ENCODE peak calls at places on chromosomes 3 and 15, in nine cellular contexts. D is RWPE1, E is left ventricle myocardium inferior, X is GM12864, R is suprapubic skin, K is astrocyte, O is psoas muscle, J is AG04450, B is natural killer cell. T is an unnamed sample.

GRCh38 chr15:90691369-90691768 is 25.8 kb upstream of the BLM start:
- DNase-seq in D (no peak), R (no peak), O (no peak), J (no peak), E (no peak), X (no peak), B (no peak), K (no peak), T (no peak)

GRCh38 chr15:31758126-31758525 is 272.2 kb upstream of the CHRNA7 start:
- DNase-seq in B (no peak), O (peak; percentile 82), R (no peak), X (peak; percentile 10), J (no peak), E (peak; percentile 62), D (peak; percentile 44), K (no peak), T (no peak)

GRCh38 chr3:38028621-38029361 is 651 bp downstream of the PLCD1 start:
- DNase-seq in E (no peak), K (no peak), R (peak; percentile 82), X (no peak), D (no peak), J (no peak), B (no peak), O (no peak), T (no peak)

GRCh38 chr3:25648925-25649828 is 15.5 kb downstream of the TOP2B start:
- DNase-seq in B (no peak), K (no peak), O (no peak), E (no peak), J (no peak), X (no peak), R (no peak), D (no peak), T (no peak)

GRCh38 chr3:8970971-8971589 is 7.8 kb upstream of the RAD18 start:
- DNase-seq in X (peak; percentile 30), K (no peak), J (peak; percentile 37), B (peak; percentile 63), R (no peak), O (no peak), D (peak; percentile 63), E (no peak), T (no peak)

GRCh38 chr3:43338295-43338694 is 52.0 kb downstream of the SNRK start:
- DNase-seq in O (no peak), X (no peak), E (no peak), D (no peak), B (no peak), J (no peak), K (peak; percentile 9), R (no peak), T (no peak)

GRCh38 chr3:124986153-124987143 is 51.9 kb upstream of the MUC13 start:
- DNase-seq in O (no peak), E (no peak), R (no peak), X (no peak), D (peak; percentile 89), J (peak; percentile 69), K (peak; percentile 96), B (no peak), T (no peak)

GRCh38 chr15:62099171-62099601 is 32.4 kb downstream of the C2CD4A start:
- DNase-seq in J (no peak), X (no peak), E (no peak), D (no peak), K (peak; percentile 27), O (no peak), R (no peak), B (no peak), T (no peak)

GRCh38 chr15:36771826-36772225 is 192.4 kb downstream of the CDIN1 start:
- DNase-seq in B (no peak), R (no peak), D (no peak), J (no peak), X (no peak), O (no peak), E (no peak), K (no peak), T (no peak)

GRCh38 chr3:128390867-128391266 is 75.8 kb downstream of the DNAJB8 start:
- DNase-seq in E (no peak), B (no peak), D (no peak), K (no peak), X (no peak), O (no peak), J (no peak), R (no peak), T (no peak)

GRCh38 chr3:134769469-134769868 is 25.6 kb upstream of the EPHB1 start:
- DNase-seq in E (no peak), K (no peak), D (no peak), J (no peak), B (no peak), R (no peak), X (no peak), O (no peak), T (no peak)

GRCh38 chr15:44243146-44243545 is 45.4 kb upstream of the GOLM2 start:
- DNase-seq in E (no peak), D (no peak), J (no peak), R (no peak), B (no peak), X (no peak), O (no peak), K (no peak), T (no peak)

GRCh38 chr3:23702198-23702597 is 103.6 kb upstream of the UBE2E1 start:
- DNase-seq in E (no peak), O (no peak), R (no peak), J (no peak), D (no peak), X (no peak), B (no peak), K (peak; percentile 31), T (no peak)

GRCh38 chr3:172024679-172025078 is 14.7 kb upstream of the FNDC3B start:
- DNase-seq in E (no peak), O (no peak), D (no peak), X (no peak), B (no peak), K (no peak), J (no peak), R (no peak), T (no peak)

GRCh38 chr3:43291546-43291945 is 5.2 kb downstream of the SNRK start:
- DNase-seq in X (no peak), K (peak; percentile 10), B (no peak), R (no peak), J (no peak), E (no peak), D (no peak), O (no peak), T (no peak)

GRCh38 chr3:124780767-124781485 is 50.7 kb downstream of the UMPS start:
- DNase-seq in R (peak; percentile 87), O (peak; percentile 94), E (peak; percentile 89), J (no peak), X (no peak), D (no peak), B (no peak), K (peak; percentile 78), T (no peak)

GRCh38 chr15:62886431-62887071 is 156.0 kb upstream of the TPM1 start:
- DNase-seq in D (no peak), O (no peak), R (no peak), E (no peak), K (peak; percentile 70), J (no peak), X (no peak), B (no peak), T (no peak)

GRCh38 chr15:98853161-98853560 is 154.4 kb downstream of the PGPEP1L start:
- DNase-seq in R (peak; percentile 89), K (peak; percentile 92), B (peak; percentile 81), J (peak; percentile 81), D (no peak), X (peak; percentile 46), E (peak; percentile 91), O (peak; percentile 89), T (peak; percentile 86)

GRCh38 chr15:66298803-66299251 is 5.5 kb downstream of the DIS3L start:
- DNase-seq in O (no peak), X (no peak), R (no peak), E (no peak), D (peak; percentile 23), B (no peak), K (no peak), J (no peak), T (no peak)
- TF ChIP-seq CTCF in O (no peak), X (no peak), R (no peak), E (no peak), D (no peak), B (no peak), K (no peak), J (no peak), T (no peak)

GRCh38 chr3:126267976-126268615 is 87.7 kb upstream of the ALDH1L1 start:
- DNase-seq in B (no peak), X (no peak), D (no peak), R (no peak), E (no peak), K (no peak), O (peak; percentile 57), J (no peak), T (no peak)

GRCh38 chr3:126268866-126269265 is 88.3 kb downstream of the KLF15 start:
- DNase-seq in R (no peak), X (no peak), J (no peak), E (no peak), D (no peak), B (no peak), K (no peak), O (no peak), T (no peak)

GRCh38 chr3:126266850-126267168 is 86.4 kb upstream of the ALDH1L1 start:
- DNase-seq in E (no peak), J (no peak), O (no peak), B (no peak), X (no peak), K (no peak), R (no peak), D (no peak), T (no peak)

GRCh38 chr3:126266291-126266840 is 86.0 kb upstream of the ALDH1L1 start:
- DNase-seq in K (no peak), J (no peak), R (no peak), D (no peak), B (no peak), X (no peak), O (peak; percentile 94), E (peak; percentile 83), T (no peak)

GRCh38 chr3:126267169-126267975 is 87.0 kb upstream of the ALDH1L1 start:
- DNase-seq in B (no peak), E (peak; percentile 81), J (peak; percentile 84), R (no peak), K (peak; percentile 87), D (peak; percentile 85), X (no peak), O (peak; percentile 88), T (peak; percentile 81)
- TF ChIP-seq CTCF in B (no peak), E (no peak), J (peak; percentile 26), R (no peak), K (no peak), D (peak; percentile 16), X (no peak), O (peak; percentile 16), T (peak; percentile 28)

GRCh38 chr3:71489315-71489761 is 94.2 kb downstream of the FOXP1 start:
- DNase-seq in D (no peak), J (no peak), O (no peak), E (no peak), X (no peak), K (no peak), B (no peak), R (no peak), T (no peak)
- TF ChIP-seq CTCF in D (no peak), J (no peak), O (no peak), E (no peak), X (no peak), K (no peak), B (no peak), R (no peak), T (no peak)

DNA sequence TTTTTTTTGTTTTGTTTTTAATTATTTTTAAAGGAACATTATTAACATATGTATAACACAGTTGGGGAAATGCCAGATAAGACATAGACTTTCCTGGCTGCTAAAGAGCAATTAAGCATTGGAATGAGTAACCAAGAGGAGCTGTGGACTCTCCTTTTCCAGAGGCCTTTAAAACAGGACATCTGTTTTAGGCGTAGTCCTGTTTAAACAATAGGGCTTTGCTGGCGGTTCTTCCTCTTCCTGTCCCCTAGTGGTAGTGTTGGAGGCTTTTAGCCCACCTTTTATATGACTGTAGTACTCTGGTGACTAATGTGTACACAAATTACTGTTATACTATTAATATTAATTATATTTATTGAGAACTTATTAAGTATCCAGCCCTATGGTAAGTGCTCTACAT is 81.9 kb downstream of the PPARG start:
- DNase-seq in K (peak; percentile 20), R (no peak), B (no peak), X (no peak), J (no peak), D (peak; percentile 6), E (no peak), O (no peak), T (no peak)
- TF ChIP-seq CTCF in K (peak; percentile 10), R (no peak), B (no peak), X (no peak), J (no peak), D (no peak), E (peak; percentile 56), O (no peak), T (peak; percentile 46)